ENCODE peak calls at places on chromosomes 4 and X, in ten cellular contexts. T is HepG2, F is esophagus muscularis mucosa, J is breast epithelium, C is GM12891, V is stomach, U is GM12878, R is prostate gland, D is transverse colon, Q is GM12892. G is an unnamed sample.

GRCh38 chrX:139448996-139449395 is 81.5 kb upstream of the F9 start:
- DNase-seq in T (no peak), D (no peak), Q (no peak), V (no peak), R (no peak), C (no peak), J (no peak), F (no peak), U (no peak), G (no peak)

GRCh38 chr4:175051974-175052373 is 133.8 kb downstream of the ADAM29 start:
- DNase-seq in F (no peak), V (no peak), C (no peak), D (no peak), Q (no peak), R (no peak), T (no peak), J (no peak), U (no peak), G (no peak)

GRCh38 chrX:148133099-148133725 is 152.1 kb downstream of the FMR1NB start:
- DNase-seq in U (no peak), J (no peak), D (no peak), Q (no peak), V (no peak), C (no peak), F (no peak), T (no peak), R (no peak), G (no peak)

GRCh38 chr4:8353158-8353495 is 83.6 kb downstream of the HTRA3 start:
- DNase-seq in U (no peak), V (no peak), T (no peak), Q (no peak), J (no peak), F (no peak), R (no peak), D (no peak), C (no peak), G (peak; percentile 46)

GRCh38 chr4:188682321-188682720 is 543.1 kb downstream of the TRIML1 start:
- DNase-seq in F (no peak), R (no peak), C (no peak), J (no peak), T (no peak), U (no peak), V (no peak), Q (no peak), D (no peak), G (no peak)

GRCh38 chr4:150280081-150280950 is 202.1 kb downstream of the DCLK2 start:
- DNase-seq in R (no peak), C (no peak), U (no peak), D (no peak), J (peak; percentile 37), V (no peak), Q (no peak), F (no peak), T (no peak), G (no peak)

GRCh38 chrX:118152721-118153120 is 36.1 kb upstream of the KLHL13 start:
- DNase-seq in C (no peak), R (no peak), U (no peak), Q (no peak), D (no peak), F (no peak), T (no peak), J (no peak), V (no peak), G (no peak)

GRCh38 chr4:2797545-2798305 is 4.8 kb downstream of the SH3BP2 start:
- DNase-seq in T (no peak), U (no peak), C (no peak), D (no peak), Q (no peak), J (no peak), R (peak; percentile 73), V (peak; percentile 84), F (no peak), G (peak; percentile 59)

GRCh38 chr4:1721666-1722550 is 587 bp downstream of the TACC3 start:
- DNase-seq in D (no peak), C (no peak), R (no peak), J (no peak), U (no peak), T (no peak), F (no peak), Q (no peak), V (no peak), G (no peak)

GRCh38 chr4:3025881-3026280 is 48.5 kb downstream of the HTT-AS start:
- DNase-seq in F (no peak), R (no peak), D (no peak), V (no peak), J (no peak), Q (no peak), U (no peak), T (no peak), C (no peak), G (no peak)

GRCh38 chrX:53440101-53440500 is 5.9 kb upstream of the HSD17B10 start:
- DNase-seq in T (no peak), C (no peak), U (no peak), Q (no peak), R (no peak), F (no peak), J (no peak), D (no peak), V (no peak), G (no peak)

DNA sequence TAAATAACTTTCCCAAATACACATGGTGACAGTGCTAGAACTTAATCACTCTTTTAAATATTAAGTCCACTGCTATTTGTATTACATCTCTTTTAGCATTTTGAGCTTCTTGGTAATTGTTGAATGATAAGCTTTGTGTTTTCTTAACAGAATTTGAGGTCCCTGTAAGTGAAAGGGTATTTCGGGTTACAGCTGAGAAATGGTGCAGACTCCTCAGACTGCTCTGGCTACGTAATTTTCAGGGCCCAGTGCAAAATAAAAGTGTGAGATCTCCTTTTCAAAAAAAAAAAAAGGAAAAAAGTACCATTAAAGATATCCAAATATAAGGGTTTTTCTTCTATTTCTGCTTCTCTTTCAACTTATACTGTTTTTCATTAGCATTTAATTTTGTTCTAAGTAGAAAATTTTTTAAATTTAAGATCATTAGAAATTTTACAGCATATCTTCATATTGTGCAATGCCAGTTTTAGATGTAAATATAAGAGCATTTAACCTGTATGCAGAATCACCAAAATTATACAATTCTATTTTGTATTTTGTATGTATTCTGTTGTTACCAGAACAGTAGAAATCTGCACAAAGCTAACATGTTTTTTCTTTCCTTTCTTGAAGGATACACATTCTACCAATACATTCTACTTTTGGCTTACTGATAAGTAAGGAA is 33.6 kb upstream of the FGF5 start:
- DNase-seq in F (no peak), U (no peak), C (no peak), T (no peak), V (no peak), J (no peak), Q (no peak), R (no peak), D (no peak), G (no peak)
- TF ChIP-seq POLR2A in F (no peak), U (no peak), C (no peak), T (no peak), V (no peak), J (no peak), Q (no peak), R (no peak), D (no peak), G (no peak)

GRCh38 chr4:81818385-81818784 is 346.7 kb upstream of the RASGEF1B start:
- DNase-seq in T (peak; percentile 50), D (no peak), Q (no peak), U (no peak), C (no peak), R (no peak), J (no peak), V (no peak), F (no peak), G (no peak)

GRCh38 chr4:81811562-81812293 is 340.0 kb upstream of the RASGEF1B start:
- DNase-seq in T (no peak), D (no peak), J (no peak), F (no peak), R (no peak), C (no peak), V (no peak), U (no peak), Q (no peak), G (no peak)

GRCh38 chr4:81816362-81816761 is 344.7 kb upstream of the RASGEF1B start:
- DNase-seq in R (no peak), V (no peak), Q (no peak), J (no peak), F (no peak), D (no peak), C (no peak), T (no peak), U (no peak), G (no peak)

DNA sequence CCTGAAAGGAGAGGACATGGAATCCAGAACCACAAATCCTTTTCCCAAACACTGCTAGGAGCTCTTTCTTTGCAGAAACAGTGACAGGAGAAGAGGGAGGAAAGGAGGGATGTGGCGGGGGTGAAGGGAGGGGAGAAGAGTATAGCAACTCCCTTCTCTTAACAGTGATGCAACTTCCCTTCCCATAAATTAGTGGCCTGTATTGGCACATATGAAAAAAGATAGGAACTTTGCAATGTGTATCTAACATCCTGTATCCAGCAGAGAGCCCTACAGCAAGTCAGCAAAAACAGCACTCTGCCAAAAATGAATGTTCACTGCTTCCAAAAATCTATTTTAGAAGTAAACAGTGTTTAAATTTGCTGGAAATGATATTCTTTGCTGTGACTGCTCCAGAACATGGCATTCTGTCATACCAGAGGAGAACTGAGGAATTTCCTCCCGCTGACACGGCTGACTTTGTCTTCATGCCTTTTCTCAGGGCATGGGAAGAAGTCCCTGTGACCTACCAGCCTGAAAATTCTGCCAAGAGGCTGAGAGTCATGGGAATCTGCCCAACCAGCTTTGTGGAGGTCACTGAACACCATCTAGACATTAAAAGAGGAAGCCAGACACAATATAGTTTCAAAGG is 343.3 kb upstream of the RASGEF1B start:
- DNase-seq in D (no peak), Q (no peak), T (no peak), R (no peak), C (no peak), F (no peak), J (no peak), U (no peak), V (no peak), G (no peak)
- TF ChIP-seq POLR2AphosphoS5 in D (no peak), Q (no peak), T (no peak), R (no peak), C (no peak), F (no peak), J (no peak), U (no peak), V (no peak), G (no peak)

DNA sequence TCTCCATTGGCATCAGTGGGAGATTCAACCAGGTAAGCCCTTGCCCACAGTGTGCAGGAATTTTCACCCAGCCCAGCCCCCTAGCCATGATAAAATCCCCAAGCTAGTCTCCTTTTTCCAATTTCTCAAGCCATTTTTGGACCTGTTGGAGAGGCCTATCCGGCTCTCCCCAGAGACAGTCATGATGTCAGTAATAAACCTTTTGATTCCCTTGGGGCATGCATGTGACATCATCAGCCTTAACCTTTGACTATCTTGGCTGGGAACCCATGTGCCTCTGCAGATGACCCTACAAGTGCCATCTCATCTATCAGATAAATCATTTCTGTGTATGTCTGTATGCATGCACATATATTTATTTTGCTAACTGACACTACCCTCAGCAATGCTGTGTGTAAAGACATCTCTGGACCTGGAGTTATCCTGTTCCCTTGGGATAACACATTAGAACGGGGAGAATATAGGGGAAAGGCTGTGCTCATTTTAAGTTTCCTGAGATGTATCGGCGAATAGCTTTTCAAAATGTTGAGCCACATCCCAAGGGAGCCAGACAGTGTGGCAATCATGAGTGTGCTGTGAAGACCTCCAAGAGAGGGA is 51.0 kb downstream of the CYTL1 start:
- DNase-seq in Q (no peak), U (no peak), D (no peak), J (no peak), V (no peak), R (no peak), C (no peak), T (no peak), F (peak; percentile 17), G (no peak)
- TF ChIP-seq POLR2A in Q (no peak), U (no peak), D (no peak), J (no peak), V (no peak), R (no peak), C (no peak), T (no peak), F (no peak), G (no peak)

GRCh38 chrX:123859828-123860505 is at the start of gene XIAP:
- DNase-seq in U (peak; percentile 41), F (peak; percentile 92), R (peak; percentile 61), T (peak; percentile 82), J (peak; percentile 75), C (peak; percentile 69), Q (peak; percentile 69), D (peak; percentile 86), V (peak; percentile 80), G (peak; percentile 92)
- TF ChIP-seq POLR2AphosphoS5 in U (peak; percentile 82), F (peak; percentile 77), R (no peak), T (peak; percentile 43), J (no peak), C (peak; percentile 21), Q (no peak), D (peak; percentile 22), V (no peak), G (peak; percentile 27)

G was measured in sigmoid colon.